ENCODE peak calls at places on chromosomes 13 and 19, in nine cellular contexts. N is GF-D8; W is NCI-H1092; P is effector memory CD8-positive, alpha-beta T cell; A is astrocyte of the spinal cord; F is endothelial cell; X is smooth muscle cell of the brain vasculature; M is epithelial cell of proximal tubule; K is ELR. E is an unnamed sample.

GRCh38 chr19:32767951-32768679 is 48.5 kb downstream of the TDRD12 start:
- DNase-seq in N (no peak), W (no peak), P (no peak), A (no peak), F (no peak), X (no peak), M (no peak), K (no peak), E (no peak)

GRCh38 chr19:46181386-46181774 is 33.3 kb downstream of the IGFL2 start:
- DNase-seq in N (no peak), W (no peak), P (no peak), A (peak; percentile 38), F (no peak), X (no peak), M (no peak), K (peak; percentile 54), E (no peak)

GRCh38 chr19:41646589-41647204 is 19.8 kb upstream of the CEACAM4 start:
- DNase-seq in N (peak; percentile 6), W (no peak), P (peak; percentile 31), A (no peak), F (peak; percentile 62), X (no peak), M (no peak), K (peak; percentile 27), E (peak; percentile 9)

GRCh38 chr13:96527497-96527896 is 437.6 kb downstream of the HS6ST3 start:
- DNase-seq in N (no peak), W (no peak), P (no peak), A (no peak), F (no peak), X (no peak), M (no peak), K (no peak), E (no peak)

GRCh38 chr13:109400192-109400591 is 386.2 kb downstream of the IRS2 start:
- DNase-seq in N (peak; percentile 97), W (no peak), P (no peak), A (no peak), F (peak; percentile 33), X (no peak), M (no peak), K (no peak), E (no peak)

GRCh38 chr19:53991224-53992113 is at the start of gene CACNG6:
- DNase-seq in N (no peak), W (no peak), P (no peak), A (no peak), F (peak; percentile 30), X (no peak), M (no peak), K (peak; percentile 47), E (no peak)

GRCh38 chr19:45931055-45931454 is 16.5 kb upstream of the NANOS2 start:
- DNase-seq in N (no peak), W (no peak), P (no peak), A (no peak), F (no peak), X (no peak), M (no peak), K (no peak), E (no peak)

GRCh38 chr19:2084993-2085720 is 11.0 kb downstream of the MOB3A start:
- DNase-seq in N (peak; percentile 98), W (no peak), P (peak; percentile 92), A (no peak), F (peak; percentile 69), X (no peak), M (no peak), K (peak; percentile 81), E (peak; percentile 71)

GRCh38 chr19:4705413-4706131 is 18.1 kb downstream of the DPP9 start:
- DNase-seq in N (no peak), W (no peak), P (no peak), A (no peak), F (no peak), X (no peak), M (no peak), K (no peak), E (no peak)

GRCh38 chr19:33441828-33442227 is 68.3 kb downstream of the CEBPG start:
- DNase-seq in N (no peak), W (no peak), P (no peak), A (no peak), F (no peak), X (no peak), M (no peak), K (no peak), E (no peak)

GRCh38 chr19:37172368-37173366 is at the start of gene ZNF585A:
- DNase-seq in N (peak; percentile 93), W (peak; percentile 93), P (peak; percentile 89), A (peak; percentile 97), F (peak; percentile 79), X (peak; percentile 89), M (peak; percentile 87), K (peak; percentile 95), E (peak; percentile 83)

GRCh38 chr13:113924184-113924583 is 49.7 kb downstream of the C13orf46 start:
- DNase-seq in N (no peak), W (no peak), P (no peak), A (no peak), F (no peak), X (no peak), M (no peak), K (no peak), E (no peak)

GRCh38 chr13:85798999-85799646 is at the start of gene SLITRK6:
- DNase-seq in N (no peak), W (peak; percentile 67), P (no peak), A (peak; percentile 79), F (peak; percentile 18), X (peak; percentile 17), M (no peak), K (peak; percentile 80), E (no peak)

GRCh38 chr13:100483836-100484381 is 104.7 kb downstream of the GGACT start:
- DNase-seq in N (no peak), W (peak; percentile 37), P (no peak), A (no peak), F (no peak), X (no peak), M (no peak), K (no peak), E (no peak)

GRCh38 chr19:40718774-40719391 is 2.0 kb downstream of the ITPKC start:
- DNase-seq in N (no peak), W (no peak), P (no peak), A (peak; percentile 48), F (peak; percentile 31), X (no peak), M (no peak), K (peak; percentile 66), E (no peak)

GRCh38 chr19:49151339-49152217 is 3.6 kb downstream of the HRC start:
- DNase-seq in N (peak; percentile 63), W (peak; percentile 10), P (no peak), A (no peak), F (peak; percentile 58), X (no peak), M (no peak), K (peak; percentile 49), E (peak; percentile 15)

GRCh38 chr13:99646866-99647592 is 145.8 kb downstream of the TM9SF2 start:
- DNase-seq in N (no peak), W (no peak), P (no peak), A (no peak), F (no peak), X (no peak), M (no peak), K (no peak), E (no peak)

GRCh38 chr13:109509154-109509905 is 277.1 kb downstream of the IRS2 start:
- DNase-seq in N (no peak), W (no peak), P (no peak), A (peak; percentile 77), F (no peak), X (no peak), M (no peak), K (peak; percentile 58), E (no peak)

GRCh38 chr19:50983625-50984292 is at the start of gene KLK7:
- DNase-seq in N (no peak), W (no peak), P (no peak), A (no peak), F (no peak), X (no peak), M (no peak), K (no peak), E (no peak)

GRCh38 chr19:30340724-30341595 is 31.2 kb upstream of the ZNF536 start:
- DNase-seq in N (no peak), W (no peak), P (no peak), A (no peak), F (no peak), X (no peak), M (no peak), K (no peak), E (no peak)

GRCh38 chr19:18292810-18293641 is 11.6 kb upstream of the JUND start:
- DNase-seq in N (peak; percentile 50), W (no peak), P (no peak), A (peak; percentile 85), F (peak; percentile 61), X (no peak), M (no peak), K (peak; percentile 79), E (no peak)

GRCh38 chr13:77479326-77479725 is 56.2 kb upstream of the SCEL start:
- DNase-seq in N (no peak), W (no peak), P (no peak), A (no peak), F (no peak), X (no peak), M (no peak), K (no peak), E (no peak)

GRCh38 chr19:51724543-51724942 is 752 bp upstream of the HAS1 start:
- DNase-seq in N (no peak), W (no peak), P (no peak), A (no peak), F (no peak), X (no peak), M (no peak), K (no peak), E (no peak)

GRCh38 chr13:20193924-20194631 is 1.3 kb upstream of the GJB2 start:
- DNase-seq in N (no peak), W (no peak), P (no peak), A (no peak), F (no peak), X (no peak), M (no peak), K (no peak), E (no peak)

GRCh38 chr13:111943229-111943795 is 123.6 kb upstream of the SOX1 start:
- DNase-seq in N (no peak), W (no peak), P (no peak), A (no peak), F (no peak), X (no peak), M (no peak), K (no peak), E (no peak)

GRCh38 chr19:41886761-41887710 is 4.1 kb downstream of the ARHGEF1 start:
- DNase-seq in N (no peak), W (no peak), P (peak; percentile 73), A (no peak), F (no peak), X (no peak), M (no peak), K (peak; percentile 36), E (peak; percentile 57)

GRCh38 chr13:25738342-25738771 is 313.5 kb downstream of the SHISA2 start:
- DNase-seq in N (no peak), W (peak; percentile 38), P (peak; percentile 1), A (peak; percentile 78), F (no peak), X (no peak), M (no peak), K (peak; percentile 60), E (no peak)

GRCh38 chr13:38265135-38265497 is 84.5 kb upstream of the UFM1 start:
- DNase-seq in N (no peak), W (peak; percentile 1), P (no peak), A (no peak), F (no peak), X (no peak), M (peak; percentile 31), K (no peak), E (no peak)

GRCh38 chr19:17441241-17442135 is 7.0 kb downstream of the TMEM221 start:
- DNase-seq in N (no peak), W (no peak), P (no peak), A (peak; percentile 57), F (peak; percentile 40), X (no peak), M (no peak), K (peak; percentile 57), E (no peak)

GRCh38 chr13:33509642-33510229 is 224.2 kb upstream of the STARD13 start:
- DNase-seq in N (no peak), W (no peak), P (no peak), A (peak; percentile 53), F (peak; percentile 28), X (no peak), M (no peak), K (peak; percentile 9), E (no peak)

GRCh38 chr19:1854032-1854541 is 5.8 kb upstream of the REXO1 start:
- DNase-seq in N (no peak), W (no peak), P (no peak), A (no peak), F (peak; percentile 15), X (no peak), M (no peak), K (no peak), E (no peak)

E was measured in effector CD8-positive, alpha-beta T cell.